ENCODE peak calls at places on chromosomes 13 and 19, in four cellular contexts. L is NCI-H1092, I is T follicular helper cell, C is T-helper 2 cell. K is an unnamed sample.

GRCh38 chr13:48977973-48978372 is 2.3 kb downstream of the FNDC3A start:
- DNase-seq in L (no peak), I (no peak), C (no peak), K (peak)

GRCh38 chr13:48998893-48999292 is 23.2 kb downstream of the FNDC3A start:
- DNase-seq in L (no peak), I (no peak), C (no peak), K (no peak)

GRCh38 chr19:46698395-46699321 is 18.3 kb downstream of the PRKD2 start:
- DNase-seq in L (no peak), I (no peak), C (no peak), K (no peak)

GRCh38 chr13:111247552-111247951 is 72.9 kb upstream of the TEX29 start:
- DNase-seq in L (peak), I (no peak), C (no peak), K (peak)

GRCh38 chr19:17841810-17842662 is 5.7 kb downstream of the JAK3 start:
- DNase-seq in L (peak), I (peak), C (peak), K (peak)

GRCh38 chr19:33280351-33280921 is 21.9 kb downstream of the CEBPA start:
- DNase-seq in L (no peak), I (no peak), C (peak), K (no peak)

GRCh38 chr13:65064967-65065366 is 2165.2 kb downstream of the PCDH9 start:
- DNase-seq in L (no peak), I (no peak), C (no peak), K (no peak)

GRCh38 chr19:8081569-8082550 is 29.3 kb downstream of the CCL25 start:
- DNase-seq in L (no peak), I (no peak), C (no peak), K (no peak)

GRCh38 chr13:61286148-61286745 is 129.4 kb downstream of the PCDH20 start:
- DNase-seq in L (no peak), I (no peak), C (no peak), K (no peak)

GRCh38 chr19:29559743-29560142 is 33.9 kb downstream of the VSTM2B start:
- DNase-seq in L (no peak), I (no peak), C (no peak), K (no peak)

GRCh38 chr19:15633122-15633521 is 7.6 kb upstream of the CYP4F3 start:
- DNase-seq in L (no peak), I (no peak), C (no peak), K (no peak)

GRCh38 chr19:10603084-10603872 is 16.2 kb upstream of the AP1M2 start:
- DNase-seq in L (no peak), I (peak), C (peak), K (peak)

GRCh38 chr13:62324842-62325241 is 909.2 kb upstream of the PCDH20 start:
- DNase-seq in L (no peak), I (no peak), C (no peak), K (no peak)

GRCh38 chr13:51154029-51154555 is 43.0 kb upstream of the C13orf42 start:
- DNase-seq in L (no peak), I (no peak), C (peak), K (peak)

GRCh38 chr13:76009491-76009890 is 373.4 kb downstream of the LMO7 start:
- DNase-seq in L (no peak), I (no peak), C (no peak), K (no peak)

GRCh38 chr19:34269968-34270621 is 15.7 kb downstream of the GARRE1 start:
- DNase-seq in L (no peak), I (peak), C (peak), K (peak)

GRCh38 chr13:100694722-100695644 is 20.4 kb upstream of the TMTC4 start:
- DNase-seq in L (no peak), I (no peak), C (no peak), K (peak)

GRCh38 chr13:91078093-91078679 is 269.3 kb upstream of the MIR17HG start:
- DNase-seq in L (no peak), I (no peak), C (no peak), K (no peak)

GRCh38 chr19:35587326-35587725 is 1.4 kb downstream of the PMIS2 start:
- DNase-seq in L (no peak), I (no peak), C (no peak), K (peak)

GRCh38 chr13:34129422-34129821 is 311.5 kb downstream of the RFC3 start:
- DNase-seq in L (no peak), I (no peak), C (no peak), K (no peak)

GRCh38 chr19:56639217-56639616 is 3.7 kb upstream of the SMIM17 start:
- DNase-seq in L (no peak), I (no peak), C (no peak), K (no peak)

GRCh38 chr13:99256709-99257108 is 1.5 kb downstream of the GPR18 start:
- DNase-seq in L (no peak), I (no peak), C (peak), K (peak)

GRCh38 chr13:107329991-107330390 is 762.1 kb upstream of the ARGLU1 start:
- DNase-seq in L (peak), I (no peak), C (no peak), K (no peak)

GRCh38 chr19:7668842-7669241 is at the start of gene RETN:
- DNase-seq in L (no peak), I (no peak), C (no peak), K (no peak)

GRCh38 chr13:43865892-43866291 is 13.6 kb downstream of the CCDC122 start:
- DNase-seq in L (no peak), I (no peak), C (no peak), K (peak)